ENCODE peak calls at places on chromosome 11, in eight cellular contexts. One of them, this sample, is unnamed.
A peak's percentile ranks its signal among the peaks of the same experiment; 100 is the strongest.

GRCh38 chr11:25981998-25982397 is 349.9 kb upstream of the ANO3 start:
- DNase-seq in HFFc6: peak; percentile 29
- DNase-seq in GM10248: peak; percentile 20
- DNase-seq in cardiac fibroblast: peak; percentile 87
- DNase-seq in NCI-H226: no peak
- DNase-seq in nucleus accumbens: no peak
- DNase-seq in ovary: peak; percentile 16
- DNase-seq in stimulated activated CD4-positive, alpha-beta T cell treated with anti-CD3 and anti-CD28 coated beads, Interleukin-1b, Interleukin-23, amount 100 ng/mL, for 4 hours: no peak
- DNase-seq in this sample: peak; percentile 5

GRCh38 chr11:13760115-13760514 is 91.6 kb downstream of the FAR1 start:
- DNase-seq in ovary: no peak
- DNase-seq in NCI-H226: peak; percentile 91
- DNase-seq in stimulated activated CD4-positive, alpha-beta T cell treated with anti-CD3 and anti-CD28 coated beads, Interleukin-1b, Interleukin-23, amount 100 ng/mL, for 4 hours: no peak
- DNase-seq in GM10248: no peak
- DNase-seq in nucleus accumbens: no peak
- DNase-seq in cardiac fibroblast: no peak
- DNase-seq in HFFc6: no peak
- DNase-seq in this sample: no peak

GRCh38 chr11:75509201-75509600 is 16.5 kb downstream of the GDPD5 start:
- DNase-seq in NCI-H226: no peak
- DNase-seq in GM10248: no peak
- DNase-seq in ovary: no peak
- DNase-seq in stimulated activated CD4-positive, alpha-beta T cell treated with anti-CD3 and anti-CD28 coated beads, Interleukin-1b, Interleukin-23, amount 100 ng/mL, for 4 hours: no peak
- DNase-seq in HFFc6: no peak
- DNase-seq in nucleus accumbens: no peak
- DNase-seq in cardiac fibroblast: no peak
- DNase-seq in this sample: no peak

GRCh38 chr11:27934830-27935145 is 173.2 kb downstream of the KIF18A start:
- DNase-seq in nucleus accumbens: no peak
- DNase-seq in NCI-H226: peak; percentile 94
- DNase-seq in GM10248: no peak
- DNase-seq in stimulated activated CD4-positive, alpha-beta T cell treated with anti-CD3 and anti-CD28 coated beads, Interleukin-1b, Interleukin-23, amount 100 ng/mL, for 4 hours: no peak
- DNase-seq in ovary: no peak
- DNase-seq in HFFc6: peak; percentile 96
- DNase-seq in cardiac fibroblast: peak; percentile 87
- DNase-seq in this sample: no peak

GRCh38 chr11:83063073-83063754 is 8.5 kb downstream of the RAB30 start:
- DNase-seq in NCI-H226: peak; percentile 9
- DNase-seq in nucleus accumbens: no peak
- DNase-seq in HFFc6: no peak
- DNase-seq in cardiac fibroblast: peak; percentile 55
- DNase-seq in GM10248: peak; percentile 65
- DNase-seq in ovary: no peak
- DNase-seq in stimulated activated CD4-positive, alpha-beta T cell treated with anti-CD3 and anti-CD28 coated beads, Interleukin-1b, Interleukin-23, amount 100 ng/mL, for 4 hours: no peak
- DNase-seq in this sample: no peak

GRCh38 chr11:27618591-27618990 is 81.7 kb downstream of the BDNF start:
- DNase-seq in HFFc6: no peak
- DNase-seq in GM10248: no peak
- DNase-seq in nucleus accumbens: no peak
- DNase-seq in ovary: no peak
- DNase-seq in NCI-H226: no peak
- DNase-seq in stimulated activated CD4-positive, alpha-beta T cell treated with anti-CD3 and anti-CD28 coated beads, Interleukin-1b, Interleukin-23, amount 100 ng/mL, for 4 hours: no peak
- DNase-seq in cardiac fibroblast: no peak
- DNase-seq in this sample: no peak

GRCh38 chr11:926341-926916 is 759 bp downstream of the AP2A2 start:
- DNase-seq in ovary: no peak
- DNase-seq in GM10248: no peak
- DNase-seq in HFFc6: peak; percentile 72
- DNase-seq in nucleus accumbens: no peak
- DNase-seq in NCI-H226: peak; percentile 68
- DNase-seq in cardiac fibroblast: peak; percentile 69
- DNase-seq in stimulated activated CD4-positive, alpha-beta T cell treated with anti-CD3 and anti-CD28 coated beads, Interleukin-1b, Interleukin-23, amount 100 ng/mL, for 4 hours: no peak
- DNase-seq in this sample: no peak

GRCh38 chr11:5521540-5521939 is 5.0 kb upstream of the UBQLNL start:
- DNase-seq in nucleus accumbens: no peak
- DNase-seq in NCI-H226: no peak
- DNase-seq in GM10248: no peak
- DNase-seq in ovary: no peak
- DNase-seq in cardiac fibroblast: no peak
- DNase-seq in stimulated activated CD4-positive, alpha-beta T cell treated with anti-CD3 and anti-CD28 coated beads, Interleukin-1b, Interleukin-23, amount 100 ng/mL, for 4 hours: no peak
- DNase-seq in HFFc6: no peak
- DNase-seq in this sample: no peak

GRCh38 chr11:58788355-58789023 is 56.0 kb downstream of the GLYATL2 start:
- DNase-seq in cardiac fibroblast: peak; percentile 55
- DNase-seq in nucleus accumbens: peak; percentile 7
- DNase-seq in HFFc6: peak; percentile 73
- DNase-seq in stimulated activated CD4-positive, alpha-beta T cell treated with anti-CD3 and anti-CD28 coated beads, Interleukin-1b, Interleukin-23, amount 100 ng/mL, for 4 hours: peak; percentile 11
- DNase-seq in ovary: peak; percentile 18
- DNase-seq in NCI-H226: peak; percentile 62
- DNase-seq in GM10248: peak; percentile 44
- DNase-seq in this sample: peak; percentile 8

GRCh38 chr11:68014157-68014965 is 4.2 kb downstream of the ALDH3B1 start:
- DNase-seq in GM10248: no peak
- DNase-seq in stimulated activated CD4-positive, alpha-beta T cell treated with anti-CD3 and anti-CD28 coated beads, Interleukin-1b, Interleukin-23, amount 100 ng/mL, for 4 hours: no peak
- DNase-seq in cardiac fibroblast: peak; percentile 92
- DNase-seq in ovary: peak; percentile 57
- DNase-seq in NCI-H226: peak; percentile 98
- DNase-seq in nucleus accumbens: no peak
- DNase-seq in HFFc6: peak; percentile 53
- DNase-seq in this sample: no peak